ENCODE peak calls at places on chromosomes 12 and 14, in four cellular contexts. P, G, N and E are unnamed samples.
A peak's percentile ranks its signal among the peaks of the same experiment; 100 is the strongest.

GRCh38 chr12:56271031-56271430 is 4.3 kb downstream of the COQ10A start:
- DNase-seq in P (no peak), G (peak; percentile 53), N (no peak), E (no peak)

GRCh38 chr12:53413485-53414215 is 10.0 kb upstream of the AMHR2 start:
- DNase-seq in P (no peak), G (peak; percentile 20), N (no peak), E (no peak)

GRCh38 chr12:64169999-64170398 is 52.1 kb downstream of the KICS2 start:
- DNase-seq in P (no peak), G (no peak), N (no peak), E (no peak)

GRCh38 chr14:101810897-101811620 is 49.5 kb downstream of the PPP2R5C start:
- DNase-seq in P (no peak), G (peak; percentile 35), N (no peak), E (no peak)

GRCh38 chr12:98821849-98822248 is 176.8 kb downstream of the APAF1 start:
- DNase-seq in P (no peak), G (no peak), N (no peak), E (no peak)

GRCh38 chr12:80805106-80805505 is 88.4 kb downstream of the MYF5 start:
- DNase-seq in P (no peak), G (no peak), N (no peak), E (no peak)

GRCh38 chr14:53011053-53011462 is 60.2 kb upstream of the FERMT2 start:
- DNase-seq in P (no peak), G (peak; percentile 92), N (no peak), E (no peak)

GRCh38 chr14:61342486-61342885 is 21.1 kb downstream of the PRKCH start:
- DNase-seq in P (no peak), G (no peak), N (peak; percentile 66), E (peak; percentile 92)

GRCh38 chr12:98646165-98646764 is 1.2 kb downstream of the APAF1 start:
- DNase-seq in P (no peak), G (peak; percentile 7), N (no peak), E (no peak)

GRCh38 chr12:39074063-39074462 is 168.7 kb upstream of the CPNE8 start:
- DNase-seq in P (no peak), G (no peak), N (no peak), E (no peak)

GRCh38 chr12:97572220-97572619 is 109.6 kb downstream of the RMST start:
- DNase-seq in P (no peak), G (no peak), N (no peak), E (no peak)

GRCh38 chr12:113159937-113160336 is 10.4 kb downstream of the CFAP73 start:
- DNase-seq in P (no peak), G (no peak), N (no peak), E (no peak)

GRCh38 chr14:94964181-94964580 is 193.1 kb downstream of the DICER1 start:
- DNase-seq in P (no peak), G (no peak), N (no peak), E (no peak)

GRCh38 chr12:47885012-47885501 is 19.7 kb downstream of the VDR start:
- DNase-seq in P (no peak), G (no peak), N (peak; percentile 76), E (peak; percentile 83)

GRCh38 chr14:56159066-56159465 is 40.9 kb downstream of the PELI2 start:
- DNase-seq in P (no peak), G (peak; percentile 8), N (no peak), E (no peak)

GRCh38 chr12:62438098-62438692 is 28.4 kb upstream of the MON2 start:
- DNase-seq in P (no peak), G (peak; percentile 74), N (peak; percentile 13), E (peak; percentile 73)

GRCh38 chr12:24473097-24473496 is 475.8 kb downstream of the BCAT1 start:
- DNase-seq in P (no peak), G (no peak), N (no peak), E (no peak)

GRCh38 chr14:74620923-74621322 is 8.9 kb upstream of the LTBP2 start:
- DNase-seq in P (no peak), G (no peak), N (no peak), E (no peak)

GRCh38 chr14:29222671-29223268 is 456.2 kb downstream of the FOXG1 start:
- DNase-seq in P (no peak), G (peak; percentile 52), N (no peak), E (no peak)

GRCh38 chr14:69038449-69039286 is 59.6 kb upstream of the ACTN1 start:
- DNase-seq in P (no peak), G (peak; percentile 67), N (no peak), E (no peak)

GRCh38 chr12:49037111-49037946 is 18.8 kb upstream of the PRKAG1 start:
- DNase-seq in P (no peak), G (no peak), N (no peak), E (no peak)

GRCh38 chr14:66746316-66747006 is 238.5 kb downstream of the GPHN start:
- DNase-seq in P (no peak), G (peak; percentile 45), N (no peak), E (peak; percentile 27)

GRCh38 chr14:52338282-52338681 is 24.2 kb downstream of the PTGER2 start:
- DNase-seq in P (no peak), G (peak; percentile 39), N (no peak), E (no peak)